ENCODE peak calls at places on chromosomes 6 and 20, in seven cellular contexts. R is breast epithelium; L is CD8-positive, alpha-beta T cell; E is activated CD4-positive, alpha-beta T cell treated with anti-CD3 and anti-CD28 coated beads for 4 hours; M is ELR; K is activated CD4-positive, alpha-beta memory T cell treated with anti-CD3 and anti-CD28 coated beads, Interleukin-2, amount 10 ng/mL, durations not matched to agents 7 days and 5 days; T is fibroblast of mammary gland. U is an unnamed sample.

GRCh38 chr6:73134588-73134987 is 90.7 kb downstream of the KHDC1L start:
- DNase-seq in R (no peak), E (no peak), M (peak; percentile 12), T (peak; percentile 28), L (no peak), K (peak; percentile 33), U (peak; percentile 0)

GRCh38 chr6:156167289-156168076 is 609.7 kb upstream of the ARID1B start:
- DNase-seq in K (no peak), M (no peak), R (peak; percentile 31), L (no peak), E (no peak), T (no peak), U (no peak)

GRCh38 chr20:60629206-60629605 is 622.9 kb upstream of the CDH4 start:
- DNase-seq in L (no peak), K (no peak), E (no peak), T (no peak), R (no peak), M (no peak), U (no peak)

GRCh38 chr6:170111816-170112582 is 178.9 kb downstream of the DLL1 start:
- DNase-seq in M (no peak), T (no peak), R (no peak), K (no peak), L (no peak), E (no peak), U (no peak)

GRCh38 chr6:115570326-115570725 is 490.4 kb downstream of the FRK start:
- DNase-seq in E (no peak), M (no peak), K (no peak), R (no peak), L (no peak), T (no peak), U (no peak)

GRCh38 chr6:167811689-167812487 is 14.8 kb upstream of the AFDN start:
- DNase-seq in R (no peak), E (no peak), T (no peak), L (no peak), M (no peak), K (no peak), U (no peak)

GRCh38 chr6:165988306-165988756 is 179.3 kb downstream of the TBXT start:
- DNase-seq in T (no peak), R (no peak), K (no peak), M (no peak), L (no peak), E (no peak), U (no peak)

GRCh38 chr6:168147205-168147738 is 68.3 kb upstream of the FRMD1 start:
- DNase-seq in M (no peak), R (no peak), E (no peak), L (no peak), K (no peak), T (no peak), U (no peak)

GRCh38 chr6:137230547-137230946 is 11.4 kb upstream of the IFNGR1 start:
- DNase-seq in K (no peak), R (no peak), T (no peak), E (no peak), M (no peak), L (no peak), U (no peak)

GRCh38 chr20:54843891-54844290 is 368.5 kb downstream of the DOK5 start:
- DNase-seq in L (no peak), K (no peak), T (no peak), E (no peak), R (no peak), M (no peak), U (no peak)

GRCh38 chr20:37424062-37424851 is 78.3 kb downstream of the SRC start:
- DNase-seq in E (no peak), L (no peak), K (no peak), R (no peak), T (no peak), M (no peak), U (no peak)

GRCh38 chr20:45110301-45110700 is 4.7 kb downstream of the WFDC5 start:
- DNase-seq in M (no peak), T (no peak), L (no peak), R (no peak), K (no peak), E (no peak), U (no peak)

GRCh38 chr20:43939762-43940121 is 25.1 kb downstream of the TOX2 start:
- DNase-seq in M (peak; percentile 92), K (no peak), L (no peak), E (no peak), R (no peak), T (peak; percentile 77), U (no peak)

GRCh38 chr6:166584813-166585429 is 1.6 kb downstream of the RAMACL start:
- DNase-seq in L (no peak), T (no peak), R (no peak), E (no peak), K (no peak), M (no peak), U (no peak)

GRCh38 chr20:44279228-44279627 is 31.8 kb downstream of the FITM2 start:
- DNase-seq in M (peak; percentile 98), K (no peak), T (peak; percentile 91), R (no peak), E (no peak), L (no peak), U (no peak)

GRCh38 chr20:16004108-16004854 is 569.0 kb downstream of the KIF16B start:
- DNase-seq in L (no peak), E (no peak), M (no peak), R (no peak), T (no peak), K (no peak), U (no peak)

GRCh38 chr20:46715292-46715756 is 5.9 kb downstream of the SLC2A10 start:
- DNase-seq in T (peak; percentile 88), E (no peak), K (no peak), L (no peak), R (peak; percentile 79), M (peak; percentile 73), U (no peak)

GRCh38 chr20:35625584-35626385 is 10.2 kb downstream of the SPAG4 start:
- DNase-seq in M (no peak), L (no peak), K (no peak), T (no peak), R (peak; percentile 11), E (no peak), U (no peak)

GRCh38 chr20:59004763-59005522 is 2.1 kb downstream of the CTSZ start:
- DNase-seq in M (no peak), R (no peak), E (peak; percentile 22), L (peak; percentile 61), K (peak; percentile 51), T (no peak), U (peak; percentile 37)

GRCh38 chr6:101444717-101445116 is 51.2 kb downstream of the GRIK2 start:
- DNase-seq in T (no peak), M (no peak), K (no peak), L (no peak), E (no peak), R (no peak), U (no peak)

GRCh38 chr20:36957875-36958667 is 6.6 kb upstream of the SAMHD1 start:
- DNase-seq in E (no peak), L (no peak), R (no peak), M (no peak), T (no peak), K (no peak), U (no peak)

GRCh38 chr20:50854512-50855249 is 59.8 kb downstream of the BCAS4 start:
- DNase-seq in E (no peak), R (no peak), K (no peak), T (no peak), M (no peak), L (no peak), U (no peak)

GRCh38 chr20:32189691-32190607 is 17.6 kb downstream of the PLAGL2 start:
- DNase-seq in E (peak; percentile 35), L (peak; percentile 45), R (no peak), K (peak; percentile 31), T (peak; percentile 30), M (peak; percentile 50), U (peak; percentile 30)

GRCh38 chr6:79574636-79575035 is 37.4 kb upstream of the LCA5 start:
- DNase-seq in L (no peak), M (peak; percentile 77), T (peak; percentile 68), E (no peak), K (no peak), R (no peak), U (no peak)

GRCh38 chr20:3857405-3857804 is 10.8 kb downstream of the MAVS start:
- DNase-seq in L (no peak), M (no peak), E (no peak), R (peak; percentile 60), T (no peak), K (no peak), U (no peak)

GRCh38 chr20:32241807-32242206 is 34.1 kb downstream of the POFUT1 start:
- DNase-seq in R (no peak), M (no peak), T (no peak), E (no peak), K (no peak), L (no peak), U (no peak)

GRCh38 chr20:50254466-50255079 is 63.9 kb downstream of the CEBPB start:
- DNase-seq in R (no peak), L (no peak), M (no peak), E (no peak), T (no peak), K (no peak), U (no peak)

GRCh38 chr20:11247943-11248475 is 574.2 kb upstream of the JAG1 start:
- DNase-seq in M (no peak), K (no peak), T (no peak), E (no peak), R (no peak), L (no peak), U (no peak)

GRCh38 chr6:155247618-155248017 is 16.2 kb upstream of the CLDN20 start:
- DNase-seq in K (no peak), E (no peak), T (peak; percentile 31), M (peak; percentile 77), L (no peak), R (no peak), U (no peak)

GRCh38 chr20:24837721-24838456 is 111.2 kb upstream of the CST7 start:
- DNase-seq in L (no peak), E (no peak), K (no peak), R (no peak), M (peak; percentile 80), T (no peak), U (no peak)

GRCh38 chr20:7123457-7123856 is 356.0 kb downstream of the BMP2 start:
- DNase-seq in E (no peak), L (no peak), T (no peak), M (no peak), K (no peak), R (no peak), U (no peak)

GRCh38 chr6:75848274-75848673 is 99.2 kb downstream of the MYO6 start:
- DNase-seq in R (no peak), K (no peak), L (no peak), E (no peak), M (no peak), T (no peak), U (no peak)

U was measured in stimulated activated naive CD4-positive, alpha-beta T cell treated with Interleukin-2 at 50 U/mL for 16 hours.